ENCODE peak calls at places on chromosomes 5 and 9, in four cellular contexts. I, S, P and A are unnamed samples.

GRCh38 chr5:157855404-157855994 is 3.4 kb downstream of the CLINT1 start:
- DNase-seq in I (peak), S (peak), P (no peak), A (no peak)

GRCh38 chr5:147098233-147098790 is 136.5 kb upstream of the STK32A start:
- DNase-seq in I (peak), S (peak), P (peak), A (peak)

GRCh38 chr5:38540348-38540747 is 16.1 kb downstream of the LIFR start:
- DNase-seq in I (peak), S (no peak), P (no peak), A (no peak)

GRCh38 chr5:9549941-9550340 is 4.1 kb upstream of the SEMA5A start:
- DNase-seq in I (no peak), S (no peak), P (no peak), A (no peak)

GRCh38 chr9:87498046-87498815 is 564 bp downstream of the DAPK1 start:
- DNase-seq in I (peak), S (no peak), P (peak), A (peak)

GRCh38 chr5:80149161-80149609 is 106.7 kb downstream of the SERINC5 start:
- DNase-seq in I (no peak), S (no peak), P (no peak), A (no peak)

GRCh38 chr5:120538149-120538548 is 74.0 kb downstream of the PRR16 start:
- DNase-seq in I (no peak), S (no peak), P (no peak), A (no peak)

GRCh38 chr9:106717686-106718085 is 145.3 kb upstream of the ZNF462 start:
- DNase-seq in I (peak), S (no peak), P (no peak), A (no peak)

GRCh38 chr9:74122661-74123060 is 374.5 kb upstream of the RORB start:
- DNase-seq in I (no peak), S (no peak), P (no peak), A (no peak)

GRCh38 chr5:10988637-10989036 is 227.6 kb upstream of the DAP start:
- DNase-seq in I (no peak), S (no peak), P (no peak), A (no peak)

GRCh38 chr9:110141118-110141797 is 66.7 kb downstream of the C9orf152 start:
- DNase-seq in I (peak), S (no peak), P (no peak), A (no peak)

GRCh38 chr5:146799235-146800015 is 79.1 kb downstream of the PPP2R2B start:
- DNase-seq in I (no peak), S (no peak), P (no peak), A (no peak)

GRCh38 chr9:122562134-122562760 is 9.3 kb downstream of the OR1N2 start:
- DNase-seq in I (no peak), S (peak), P (no peak), A (no peak)

GRCh38 chr5:134851307-134851923 is 5.6 kb downstream of the C5orf24 start:
- DNase-seq in I (peak), S (peak), P (no peak), A (no peak)

GRCh38 chr9:20740304-20740703 is 56.2 kb downstream of the FOCAD start:
- DNase-seq in I (no peak), S (no peak), P (no peak), A (no peak)

GRCh38 chr5:73496984-73497457 is 1.2 kb upstream of the BTF3 start:
- DNase-seq in I (peak), S (peak), P (no peak), A (no peak)
- TF ChIP-seq CTCF in I (peak), S (peak), P (no peak), A (no peak)

DNA sequence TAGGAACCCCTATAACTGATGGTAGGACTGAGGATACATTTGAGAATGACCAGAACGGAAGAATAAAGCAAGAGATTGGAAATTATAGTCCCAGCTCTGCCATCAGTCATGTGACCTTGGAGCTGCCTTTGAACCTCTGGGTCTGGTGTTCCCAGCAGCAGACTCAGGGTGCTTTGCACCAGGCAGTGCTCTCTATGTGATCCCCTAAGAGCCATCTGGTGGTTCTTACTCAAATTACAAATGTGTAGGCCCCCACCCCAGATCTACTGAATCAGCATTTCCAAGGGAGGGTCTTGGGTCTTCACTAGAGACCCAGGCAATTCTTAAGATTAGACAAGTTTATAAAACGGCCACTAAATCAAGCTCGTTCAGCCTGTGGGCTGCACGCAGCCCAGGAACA is 40.2 kb upstream of the PRDM12 start:
- DNase-seq in I (no peak), S (no peak), P (no peak), A (no peak)
- TF ChIP-seq CTCF in I (no peak), S (peak), P (no peak), A (no peak)

GRCh38 chr5:102532126-102532525 is 33.3 kb upstream of the SLCO6A1 start:
- DNase-seq in I (no peak), S (no peak), P (no peak), A (no peak)

GRCh38 chr5:102540251-102540812 is 41.5 kb upstream of the SLCO6A1 start:
- DNase-seq in I (no peak), S (no peak), P (no peak), A (no peak)

GRCh38 chr5:102537011-102537410 is 38.2 kb upstream of the SLCO6A1 start:
- DNase-seq in I (no peak), S (no peak), P (no peak), A (no peak)

GRCh38 chr5:102539598-102539997 is 40.8 kb upstream of the SLCO6A1 start:
- DNase-seq in I (peak), S (no peak), P (no peak), A (no peak)

DNA sequence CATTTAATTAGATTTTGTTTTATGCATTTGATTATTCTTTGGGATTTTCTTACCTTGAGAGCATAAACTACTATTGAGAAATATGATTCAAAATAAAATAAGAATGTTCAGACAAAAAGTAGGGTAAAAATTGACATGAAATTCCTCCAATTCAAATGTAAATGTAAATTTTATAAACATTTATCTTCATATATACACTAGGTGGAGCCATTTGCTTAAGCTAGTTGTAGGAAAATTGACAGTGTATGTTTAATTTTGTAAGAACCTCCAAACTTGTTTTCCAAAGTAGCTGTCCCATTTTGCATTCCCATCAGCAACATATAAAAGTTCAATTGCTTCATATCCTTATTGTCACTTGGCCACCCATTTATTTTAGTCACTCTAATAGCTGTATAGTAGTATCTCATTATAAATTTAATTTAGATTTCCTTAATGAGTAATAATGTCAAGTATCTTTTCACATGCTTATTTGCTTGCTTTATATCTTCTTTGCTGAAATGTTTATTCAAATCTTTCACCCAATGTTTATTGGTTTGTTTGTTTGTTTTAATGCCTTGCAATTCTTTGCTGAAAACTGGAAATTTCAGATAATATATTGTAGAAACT is 37.6 kb upstream of the SLCO6A1 start:
- DNase-seq in I (peak), S (no peak), P (no peak), A (no peak)
- TF ChIP-seq CTCF in I (no peak), S (peak), P (no peak), A (peak)

DNA sequence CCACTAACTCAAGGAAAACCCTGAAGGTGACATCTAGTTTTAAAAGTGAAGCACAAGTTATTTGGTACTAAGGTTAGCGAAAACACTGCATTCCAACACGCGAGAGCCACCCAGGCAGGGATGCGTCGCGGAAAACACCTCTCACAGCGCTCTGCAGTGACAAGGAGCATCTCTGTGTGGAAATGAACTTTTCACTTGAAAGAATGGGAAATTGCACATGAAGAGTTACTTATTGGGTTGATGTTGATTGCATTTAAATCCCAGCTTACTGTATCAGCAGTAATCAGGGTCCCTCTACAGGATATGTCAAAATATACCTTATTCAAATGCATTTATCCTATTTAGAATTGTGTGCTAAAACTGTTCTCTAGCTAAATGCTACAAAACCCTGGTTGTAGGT is 144.4 kb downstream of the BNC2 start:
- DNase-seq in I (peak), S (no peak), P (no peak), A (no peak)
- TF ChIP-seq CTCF in I (no peak), S (no peak), P (no peak), A (no peak)

DNA sequence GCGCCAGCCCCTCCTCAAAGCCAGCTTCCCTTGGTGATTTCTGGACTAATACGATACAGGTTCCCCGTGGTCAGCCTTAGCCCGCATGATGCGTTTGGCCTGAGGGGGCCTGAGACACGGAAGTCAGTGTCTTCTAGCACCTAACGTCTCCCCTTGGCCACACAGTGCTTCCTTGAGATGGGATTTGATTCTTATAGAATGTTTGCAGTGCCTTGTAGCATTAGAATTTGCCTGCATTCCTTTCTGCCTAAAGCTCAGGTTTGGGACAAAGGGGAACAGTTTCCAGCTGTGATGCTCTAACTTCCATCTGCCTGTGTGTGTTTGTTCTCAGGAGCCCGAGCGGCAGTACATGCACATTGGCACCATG is 34.4 kb downstream of the CFAP90 start:
- DNase-seq in I (no peak), S (no peak), P (no peak), A (no peak)
- TF ChIP-seq CTCF in I (no peak), S (peak), P (no peak), A (no peak)

GRCh38 chr5:93581738-93582414 is 857 bp upstream of the NR2F1-AS1 start:
- DNase-seq in I (peak), S (no peak), P (no peak), A (no peak)
- TF ChIP-seq CTCF in I (no peak), S (no peak), P (no peak), A (no peak)

GRCh38 chr5:149603210-149603609 is 21.9 kb downstream of the ARHGEF37 start:
- DNase-seq in I (no peak), S (no peak), P (no peak), A (no peak)

GRCh38 chr5:149605998-149606721 is 24.9 kb downstream of the ARHGEF37 start:
- DNase-seq in I (no peak), S (peak), P (peak), A (peak)

GRCh38 chr5:149608936-149609502 is 27.7 kb downstream of the ARHGEF37 start:
- DNase-seq in I (no peak), S (no peak), P (no peak), A (no peak)

GRCh38 chr5:149604321-149604720 is 23.0 kb downstream of the ARHGEF37 start:
- DNase-seq in I (no peak), S (no peak), P (no peak), A (no peak)

DNA sequence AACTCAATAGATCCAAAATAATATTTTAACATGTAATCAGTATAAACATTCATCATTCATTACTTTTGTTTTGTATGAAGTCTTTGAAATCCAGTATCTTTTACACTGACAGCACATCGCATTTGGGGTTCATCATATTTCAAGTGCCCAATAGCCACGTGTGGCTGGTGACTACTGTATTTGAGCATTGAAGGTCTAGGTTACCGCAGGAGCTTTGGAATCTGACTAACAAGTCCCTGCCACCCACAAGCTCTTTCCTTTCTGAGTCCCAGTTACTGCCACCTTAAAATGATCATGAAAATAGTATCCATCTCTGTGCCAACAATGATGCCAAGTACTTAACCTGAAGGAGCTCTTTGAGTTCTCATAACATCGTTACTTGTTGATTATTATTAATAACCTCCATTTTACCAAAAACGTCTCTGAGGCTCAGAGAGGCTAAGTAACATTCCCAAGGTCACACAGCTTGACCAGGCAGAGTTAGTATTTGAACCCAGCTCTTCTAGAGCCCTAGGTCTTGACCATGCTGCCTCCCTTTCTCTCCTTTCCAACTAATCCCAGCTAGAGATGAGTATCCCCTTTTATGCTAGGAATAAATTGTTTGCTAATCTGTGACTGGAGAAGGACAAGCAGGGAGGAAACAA is 24.2 kb downstream of the ARHGEF37 start:
- DNase-seq in I (no peak), S (no peak), P (no peak), A (no peak)
- TF ChIP-seq CTCF in I (no peak), S (no peak), P (no peak), A (no peak)